ENCODE peak calls at places on chromosomes 3 and 15, in nine cellular contexts. Y is suprapubic skin; O is ovary; P is naive thymus-derived CD4-positive, alpha-beta T cell; R is MM.1S; Q is aorta; S is stomach; U is hepatocyte; G is heart left ventricle. N is an unnamed sample.
A peak's percentile ranks its signal among the peaks of the same experiment; 100 is the strongest.

GRCh38 chr3:16884748-16885587 is at the start of gene PLCL2:
- DNase-seq in U (peak; percentile 62), S (peak; percentile 50), Y (peak; percentile 70), P (peak; percentile 83), O (peak; percentile 45), R (peak; percentile 65), G (peak; percentile 54), Q (peak; percentile 69), N (peak; percentile 54)

GRCh38 chr3:4709336-4709735 is 216.2 kb downstream of the ITPR1 start:
- DNase-seq in P (no peak), O (no peak), G (no peak), Y (no peak), U (no peak), R (no peak), Q (no peak), S (no peak), N (no peak)

GRCh38 chr15:73990250-73991005 is 1.7 kb downstream of the STOML1 start:
- DNase-seq in U (no peak), O (no peak), R (no peak), P (no peak), Q (no peak), G (no peak), Y (no peak), S (no peak), N (peak; percentile 35)

GRCh38 chr3:17771177-17772048 is 29.0 kb upstream of the TBC1D5 start:
- DNase-seq in O (no peak), G (no peak), Y (no peak), R (peak; percentile 11), S (no peak), Q (no peak), U (no peak), P (no peak), N (no peak)

GRCh38 chr15:72541714-72542113 is 67.6 kb downstream of the ARIH1 start:
- DNase-seq in P (no peak), Y (no peak), S (no peak), G (no peak), R (no peak), U (no peak), Q (no peak), O (no peak), N (no peak)

GRCh38 chr3:57048052-57048671 is 12.3 kb upstream of the SPATA12 start:
- DNase-seq in O (no peak), P (no peak), R (no peak), Y (peak; percentile 82), S (no peak), U (no peak), Q (peak; percentile 55), G (no peak), N (peak; percentile 61)

GRCh38 chr3:4532535-4533112 is 39.5 kb downstream of the ITPR1 start:
- DNase-seq in Q (no peak), P (no peak), U (no peak), Y (no peak), R (no peak), G (no peak), O (no peak), S (no peak), N (no peak)

GRCh38 chr3:157159037-157159761 is 748 bp downstream of the CCNL1 start:
- DNase-seq in P (peak; percentile 92), Q (peak; percentile 75), R (peak; percentile 96), O (peak; percentile 52), G (peak; percentile 78), Y (peak; percentile 87), S (peak; percentile 64), U (peak; percentile 85), N (peak; percentile 77)

GRCh38 chr15:73691398-73691797 is 7.2 kb downstream of the CD276 start:
- DNase-seq in O (no peak), P (no peak), R (no peak), S (peak; percentile 70), Q (peak; percentile 83), Y (peak; percentile 82), U (peak; percentile 86), G (peak; percentile 65), N (peak; percentile 85)

GRCh38 chr3:32681811-32682210 is 3.2 kb upstream of the CNOT10 start:
- DNase-seq in U (peak; percentile 7), Q (no peak), Y (no peak), S (no peak), R (no peak), G (no peak), O (no peak), P (no peak), N (no peak)

GRCh38 chr15:75921732-75922703 is 18.3 kb downstream of the FBXO22 start:
- DNase-seq in R (no peak), S (peak; percentile 56), P (peak; percentile 49), O (peak; percentile 23), U (peak; percentile 74), G (no peak), Y (no peak), Q (no peak), N (peak; percentile 84)

DNA sequence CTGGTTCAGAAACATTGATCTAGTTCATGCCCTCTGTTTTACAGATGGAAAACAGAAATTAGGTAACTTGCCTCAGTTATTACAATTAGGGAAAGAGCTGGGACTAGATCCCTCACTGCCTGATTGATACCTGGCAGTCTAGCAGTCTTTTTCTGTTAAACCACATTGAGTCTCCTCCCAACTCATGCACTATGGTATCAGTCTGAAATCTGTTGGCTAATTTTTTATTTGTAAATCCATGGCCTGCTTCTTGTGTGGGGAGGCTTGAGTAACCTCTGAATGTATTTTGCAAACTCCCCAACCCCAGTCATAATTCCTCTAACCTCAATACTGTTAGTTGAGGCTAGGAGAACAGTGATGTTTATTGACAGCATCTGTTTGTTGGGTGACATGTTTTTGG is 35.8 kb downstream of the TMOD3 start:
- DNase-seq in Q (no peak), R (no peak), U (no peak), G (no peak), Y (no peak), P (no peak), O (no peak), S (no peak), N (no peak)
- H3K36me3 ChIP-seq in Q (peaks cover 5% of the 10 kb centered on the region), R (no peaks in the 10 kb centered on the region), U (no peaks in the 10 kb centered on the region), G (peaks cover 75% of the 10 kb centered on the region), Y (peaks cover 24% of the 10 kb centered on the region), P (peaks cover 2% of the 10 kb centered on the region), O (no peaks in the 10 kb centered on the region), S (peaks cover 23% of the 10 kb centered on the region), N (no peaks in the 10 kb centered on the region)

GRCh38 chr15:25180606-25181289 is 226.0 kb downstream of the SNRPN start:
- DNase-seq in U (no peak), P (no peak), O (peak; percentile 3), R (no peak), Y (peak; percentile 38), G (peak; percentile 12), Q (peak; percentile 24), S (peak; percentile 17), N (peak; percentile 7)
- H3K9me3 ChIP-seq in U (no peaks in the 10 kb centered on the region), P (no peaks in the 10 kb centered on the region), O (no peaks in the 10 kb centered on the region), R (no peaks in the 10 kb centered on the region), Y (peaks cover 29% of the 10 kb centered on the region), G (no peaks in the 10 kb centered on the region), Q (peaks cover 2% of the 10 kb centered on the region), S (peaks cover 100% of the 10 kb centered on the region), N (no peaks in the 10 kb centered on the region)

GRCh38 chr3:53856964-53857363 is 10.6 kb downstream of the IL17RB start:
- DNase-seq in O (no peak), Y (no peak), U (no peak), Q (no peak), S (no peak), R (no peak), G (no peak), P (no peak), N (no peak)
- H3K36me3 ChIP-seq in O (no peaks in the 10 kb centered on the region), Y (peaks cover 10% of the 10 kb centered on the region), U (no peaks in the 10 kb centered on the region), Q (no peaks in the 10 kb centered on the region), S (peaks cover 8% of the 10 kb centered on the region), R (peaks cover 3% of the 10 kb centered on the region), G (peaks cover 28% of the 10 kb centered on the region), P (no peaks in the 10 kb centered on the region), N (peaks cover 5% of the 10 kb centered on the region)

GRCh38 chr3:189748046-189748445 is 116.9 kb downstream of the TP63 start:
- DNase-seq in P (no peak), R (no peak), G (no peak), U (no peak), Q (no peak), O (no peak), S (no peak), Y (no peak), N (no peak)
- H3K9me3 ChIP-seq in P (no peaks in the 10 kb centered on the region), R (no peaks in the 10 kb centered on the region), G (no peaks in the 10 kb centered on the region), U (no peaks in the 10 kb centered on the region), Q (peaks cover 3% of the 10 kb centered on the region), O (no peaks in the 10 kb centered on the region), S (peaks cover 19% of the 10 kb centered on the region), Y (no peaks in the 10 kb centered on the region), N (peaks cover 16% of the 10 kb centered on the region)

DNA sequence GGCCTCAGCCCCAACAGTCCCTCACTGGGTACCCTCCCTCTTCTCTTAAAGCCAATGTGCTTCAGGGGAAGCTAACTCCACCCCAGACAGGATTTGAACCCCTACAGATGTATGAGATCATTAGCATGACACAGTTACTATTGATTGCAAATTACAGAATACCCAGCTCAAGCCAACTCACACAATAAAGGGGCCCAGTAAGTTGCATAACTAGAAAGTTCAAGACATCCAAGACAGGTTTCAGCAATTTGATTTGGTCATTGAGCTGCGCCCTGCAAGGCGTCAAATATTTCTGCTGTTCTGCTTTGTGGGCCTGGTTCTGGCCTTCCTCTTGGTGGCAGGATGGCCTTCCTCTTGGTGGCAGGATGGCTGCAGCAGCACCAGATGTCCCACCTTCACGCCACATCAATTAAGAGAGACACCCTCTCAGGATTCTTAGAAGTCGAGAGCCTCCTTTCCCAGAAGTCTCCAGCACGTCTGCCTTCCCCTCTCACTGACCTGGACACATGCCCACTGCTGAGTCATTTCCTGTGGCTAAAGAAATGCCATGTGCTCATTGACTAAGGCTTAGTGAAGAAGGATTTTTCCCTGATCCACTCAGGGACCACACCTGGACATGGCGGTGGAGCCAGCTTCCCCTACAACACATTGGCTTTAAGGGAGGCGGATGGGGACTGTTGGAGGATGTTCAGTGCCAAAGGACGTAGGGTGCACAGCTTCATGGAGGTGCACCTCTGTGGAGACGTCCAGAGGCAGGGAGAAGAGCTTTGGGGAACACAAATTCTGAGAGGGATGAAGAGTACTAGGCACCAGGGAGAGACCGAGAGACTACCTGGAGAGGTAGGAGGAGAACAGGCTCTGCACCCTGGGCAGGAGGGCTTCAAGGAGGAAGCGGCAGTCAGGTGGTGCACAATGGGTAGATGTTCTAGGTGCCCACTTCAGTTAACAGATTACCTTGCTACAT is 49.1 kb downstream of the DNASE1L3 start:
- DNase-seq in G (no peak), Q (peak; percentile 92), R (no peak), P (no peak), O (peak; percentile 90), S (peak; percentile 75), U (peak; percentile 50), Y (no peak), N (peak; percentile 71)
- H3K36me3 ChIP-seq in G (peaks cover 55% of the 10 kb centered on the region), Q (no peaks in the 10 kb centered on the region), R (no peaks in the 10 kb centered on the region), P (no peaks in the 10 kb centered on the region), O (no peaks in the 10 kb centered on the region), S (peaks cover 31% of the 10 kb centered on the region), U (peaks cover 8% of the 10 kb centered on the region), Y (peaks cover 66% of the 10 kb centered on the region), N (no peaks in the 10 kb centered on the region)

GRCh38 chr3:96970211-96970610 is 155.8 kb downstream of the EPHA6 start:
- DNase-seq in O (no peak), R (no peak), Y (no peak), Q (no peak), G (no peak), S (no peak), P (no peak), U (peak; percentile 14), N (no peak)
- H3K9me3 ChIP-seq in O (no peaks in the 10 kb centered on the region), R (no peaks in the 10 kb centered on the region), Y (no peaks in the 10 kb centered on the region), Q (no peaks in the 10 kb centered on the region), G (no peaks in the 10 kb centered on the region), S (no peaks in the 10 kb centered on the region), P (no peaks in the 10 kb centered on the region), U (no peaks in the 10 kb centered on the region), N (no peaks in the 10 kb centered on the region)

GRCh38 chr3:150547045-150547753 is 612 bp downstream of the EIF2A start:
- DNase-seq in O (no peak), U (peak; percentile 11), P (no peak), Y (no peak), G (no peak), R (no peak), S (no peak), Q (no peak), N (no peak)
- H3K36me3 ChIP-seq in O (no peaks in the 10 kb centered on the region), U (no peaks in the 10 kb centered on the region), P (no peaks in the 10 kb centered on the region), Y (peaks cover 21% of the 10 kb centered on the region), G (peaks cover 42% of the 10 kb centered on the region), R (peaks cover 19% of the 10 kb centered on the region), S (peaks cover 7% of the 10 kb centered on the region), Q (no peaks in the 10 kb centered on the region), N (peaks cover 13% of the 10 kb centered on the region)

GRCh38 chr3:191158247-191158646 is 40.8 kb upstream of the OSTN start:
- DNase-seq in O (no peak), S (no peak), R (no peak), U (no peak), Q (no peak), P (no peak), Y (no peak), G (no peak), N (no peak)
- H3K9me3 ChIP-seq in O (no peaks in the 10 kb centered on the region), S (peaks cover 15% of the 10 kb centered on the region), R (no peaks in the 10 kb centered on the region), U (peaks cover 8% of the 10 kb centered on the region), Q (peaks cover 3% of the 10 kb centered on the region), P (peaks cover 5% of the 10 kb centered on the region), Y (no peaks in the 10 kb centered on the region), G (no peaks in the 10 kb centered on the region), N (no peaks in the 10 kb centered on the region)